ENCODE peak calls at places on chromosomes 16 and 17, in seven cellular contexts. G is endothelial cell of umbilical vein, J is SK-N-SH, I is sigmoid colon, F is stomach, E is breast epithelium, P is Panc1. Q is an unnamed sample.

GRCh38 chr16:64983226-64983625 is 138.6 kb downstream of the CDH11 start:
- DNase-seq in E (no peak), P (no peak), F (no peak), J (no peak), I (no peak), G (no peak), Q (no peak)

GRCh38 chr16:30112197-30113030 is 923 bp downstream of the GDPD3 start:
- DNase-seq in F (peak; percentile 66), J (peak; percentile 87), P (no peak), I (peak; percentile 81), E (no peak), G (no peak), Q (no peak)

GRCh38 chr16:53852678-53853077 is 148.7 kb downstream of the FTO start:
- DNase-seq in E (no peak), I (no peak), P (no peak), G (no peak), F (no peak), J (no peak), Q (no peak)

GRCh38 chr16:57867000-57867561 is 64.8 kb upstream of the KIFC3 start:
- DNase-seq in E (no peak), G (no peak), F (no peak), P (no peak), J (no peak), I (no peak), Q (no peak)

GRCh38 chr16:84412262-84412661 is 43.9 kb downstream of the ATP2C2 start:
- DNase-seq in G (no peak), E (no peak), I (no peak), J (no peak), P (no peak), F (no peak), Q (no peak)

GRCh38 chr16:46817961-46818360 is 13.0 kb downstream of the C16orf87 start:
- DNase-seq in F (no peak), J (no peak), I (no peak), G (peak; percentile 16), E (no peak), P (no peak), Q (no peak)

GRCh38 chr16:48603647-48604376 is 6.2 kb downstream of the N4BP1 start:
- DNase-seq in E (no peak), F (no peak), P (no peak), I (no peak), J (no peak), G (no peak), Q (no peak)

GRCh38 chr17:71180801-71181385 is 939.9 kb upstream of the SOX9 start:
- DNase-seq in F (no peak), G (no peak), P (no peak), J (peak; percentile 33), E (no peak), I (peak; percentile 82), Q (no peak)

GRCh38 chr17:58006563-58006923 is 503 bp downstream of the SRSF1 start:
- DNase-seq in P (no peak), J (peak; percentile 86), E (peak; percentile 72), I (peak; percentile 89), G (peak; percentile 69), F (peak; percentile 73), Q (peak; percentile 93)

GRCh38 chr17:43714338-43715149 is 44.0 kb downstream of the SOST start:
- DNase-seq in G (peak; percentile 14), I (no peak), F (no peak), P (no peak), E (no peak), J (no peak), Q (no peak)

GRCh38 chr17:29131814-29132682 is 48.1 kb downstream of the MYO18A start:
- DNase-seq in J (peak; percentile 70), E (no peak), G (no peak), I (no peak), P (no peak), F (no peak), Q (no peak)

GRCh38 chr17:67377727-67378443 is 804 bp downstream of the PITPNC1 start:
- DNase-seq in J (peak; percentile 88), G (no peak), F (peak; percentile 54), P (no peak), E (peak; percentile 59), I (peak; percentile 77), Q (no peak)

GRCh38 chr17:45171338-45172231 is 9.9 kb downstream of the HEXIM2 start:
- DNase-seq in E (peak; percentile 83), G (no peak), J (no peak), F (peak; percentile 27), I (peak; percentile 80), P (no peak), Q (no peak)

GRCh38 chr16:53754938-53755910 is 51.3 kb downstream of the FTO start:
- DNase-seq in F (peak; percentile 65), G (no peak), P (no peak), J (no peak), E (no peak), I (peak; percentile 83), Q (no peak)

GRCh38 chr17:1511290-1511689 is 5.1 kb downstream of the INPP5K start:
- DNase-seq in I (peak; percentile 77), F (no peak), P (no peak), E (no peak), J (no peak), G (peak; percentile 75), Q (no peak)

GRCh38 chr16:4358831-4359561 is 7.9 kb upstream of the PAM16 start:
- DNase-seq in I (peak; percentile 84), E (peak; percentile 70), P (no peak), G (no peak), J (peak; percentile 93), F (peak; percentile 76), Q (no peak)

GRCh38 chr17:15181333-15181732 is 83.8 kb downstream of the PMP22 start:
- DNase-seq in P (no peak), G (no peak), E (no peak), F (no peak), J (no peak), I (no peak), Q (no peak)

GRCh38 chr17:77905766-77906165 is 52.7 kb upstream of the TNRC6C start:
- DNase-seq in P (no peak), I (peak; percentile 41), G (no peak), F (no peak), E (no peak), J (no peak), Q (no peak)

GRCh38 chr16:70579648-70580630 is 56.3 kb downstream of the SF3B3 start:
- DNase-seq in G (no peak), P (no peak), F (peak; percentile 53), I (peak; percentile 81), E (no peak), J (peak; percentile 19), Q (no peak)

GRCh38 chr16:86991679-86992078 is 325.5 kb downstream of the C16orf95 start:
- DNase-seq in F (no peak), E (no peak), P (no peak), G (no peak), I (peak; percentile 12), J (no peak), Q (no peak)

GRCh38 chr16:86993426-86994110 is 323.6 kb downstream of the C16orf95 start:
- DNase-seq in G (no peak), E (no peak), P (no peak), J (no peak), F (no peak), I (peak; percentile 30), Q (no peak)

GRCh38 chr16:86994651-86995171 is 322.5 kb downstream of the C16orf95 start:
- DNase-seq in J (no peak), G (peak; percentile 57), P (no peak), F (no peak), E (no peak), I (peak; percentile 45), Q (no peak)

GRCh38 chr16:86994215-86994614 is 323.0 kb downstream of the C16orf95 start:
- DNase-seq in P (no peak), J (no peak), F (no peak), E (no peak), I (no peak), G (no peak), Q (no peak)

DNA sequence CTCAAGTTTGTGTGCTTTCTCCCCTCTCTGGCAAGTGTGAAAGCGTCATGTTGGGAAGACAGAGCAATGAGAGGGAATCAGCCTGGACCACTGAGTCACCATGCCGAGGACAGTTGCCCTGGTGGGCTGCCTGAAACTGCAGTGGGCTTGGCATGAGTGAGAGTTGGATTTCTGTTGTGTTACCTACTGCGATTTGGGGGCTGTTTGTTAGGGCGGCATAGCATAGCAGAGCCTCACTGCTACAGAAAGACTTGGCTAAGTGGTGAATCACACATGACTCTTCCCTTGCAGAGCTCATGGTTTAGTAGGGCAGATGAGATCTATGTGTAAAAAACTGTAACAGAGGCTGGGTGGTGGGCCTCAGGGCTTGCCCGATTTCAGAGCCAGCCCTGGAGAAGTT is 324.6 kb downstream of the C16orf95 start:
- DNase-seq in G (no peak), I (peak; percentile 22), E (no peak), F (no peak), P (no peak), J (no peak), Q (no peak)
- H3K27me3 ChIP-seq in G (no peaks in the 10 kb centered on the region), I (peaks cover 38% of the 10 kb centered on the region), E (peaks cover 29% of the 10 kb centered on the region), F (no peaks in the 10 kb centered on the region), P (no peaks in the 10 kb centered on the region), J (peaks cover 22% of the 10 kb centered on the region), Q (no peaks in the 10 kb centered on the region)

GRCh38 chr16:69566437-69567030 is 768 bp downstream of the NFAT5 start:
- DNase-seq in P (no peak), I (peak; percentile 86), E (peak; percentile 58), G (peak; percentile 72), J (peak; percentile 69), F (peak; percentile 45), Q (no peak)
- TF ChIP-seq POLR2AphosphoS5 in P (no peak), I (no peak), E (no peak), G (peak; percentile 56), J (peak; percentile 36), F (no peak), Q (peak; percentile 59)

DNA sequence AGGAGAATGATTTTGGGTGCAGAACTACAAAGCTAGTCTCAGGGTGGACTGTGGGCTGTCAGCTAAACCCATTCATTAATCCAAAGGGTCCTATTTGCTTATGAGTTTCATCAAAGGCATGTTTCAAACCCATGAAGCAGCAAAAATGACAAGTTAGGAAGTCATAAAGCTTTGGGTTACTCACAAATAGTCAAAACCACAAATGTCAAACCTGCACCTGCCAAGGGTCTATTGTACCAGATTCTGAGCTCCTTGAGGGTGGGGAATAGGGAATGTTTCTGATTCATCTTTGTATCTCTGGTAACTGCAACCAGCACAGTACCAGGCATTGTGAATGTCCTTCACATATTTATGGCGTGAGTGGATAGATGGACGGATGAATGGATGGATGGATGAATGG is 317.7 kb downstream of the MAF start:
- DNase-seq in I (no peak), F (no peak), J (no peak), G (no peak), P (no peak), E (no peak), Q (no peak)
- H3K4me1 ChIP-seq in I (no peaks in the 10 kb centered on the region), F (peaks cover 12% of the 10 kb centered on the region), J (no peaks in the 10 kb centered on the region), G (no peaks in the 10 kb centered on the region), P (no peaks in the 10 kb centered on the region), E (no peaks in the 10 kb centered on the region), Q (peaks cover 11% of the 10 kb centered on the region)

DNA sequence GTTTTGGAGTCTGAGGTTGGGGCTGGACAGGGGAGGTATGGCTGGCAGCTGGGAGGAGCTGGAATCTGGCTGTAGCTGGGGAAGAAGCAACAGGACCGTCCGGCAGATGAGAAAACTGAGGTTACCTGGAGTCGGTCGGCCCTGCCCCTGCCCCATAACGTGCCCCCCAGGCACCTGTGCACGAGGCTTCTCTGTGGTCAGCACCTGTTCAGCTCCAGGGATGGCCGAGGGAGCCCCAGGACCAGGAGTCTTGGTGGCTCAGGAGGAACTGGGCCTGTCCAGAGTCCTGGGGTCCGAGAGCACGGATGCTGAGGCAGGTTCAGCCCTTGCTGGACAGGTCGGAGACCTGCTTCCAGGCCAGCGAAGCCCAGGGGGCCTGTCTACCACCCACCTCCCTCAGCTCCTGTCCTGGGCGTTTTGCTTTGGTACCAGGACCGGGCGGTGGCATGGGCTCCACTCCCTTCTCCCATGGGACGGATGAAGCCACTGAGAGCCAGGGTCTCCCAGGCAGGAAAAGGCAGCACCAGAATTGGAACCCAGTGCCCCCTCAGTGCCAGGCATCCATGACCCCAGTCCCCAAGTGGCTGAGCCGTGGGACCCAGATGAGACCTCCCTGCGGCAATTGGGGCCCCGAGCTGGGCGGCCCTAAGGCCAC is 17.1 kb upstream of the CBFA2T3 start:
- DNase-seq in I (no peak), F (no peak), G (no peak), J (no peak), E (no peak), P (no peak), Q (no peak)
- H3K27me3 ChIP-seq in I (peaks cover 58% of the 10 kb centered on the region), F (peaks cover 4% of the 10 kb centered on the region), G (no peaks in the 10 kb centered on the region), J (no peaks in the 10 kb centered on the region), E (peaks cover 70% of the 10 kb centered on the region), P (no peaks in the 10 kb centered on the region), Q (no peaks in the 10 kb centered on the region)

Q was measured in vagina.